ENCODE peak calls at places on chromosome 18, in nine cellular contexts. U, D, T, L, B, I, R, X and G are unnamed samples.

GRCh38 chr18:51098082-51098481 is 68.1 kb downstream of the SMAD4 start:
- DNase-seq in U (no peak), D (no peak), T (no peak), L (no peak), B (no peak), I (no peak), R (no peak), X (no peak), G (no peak)

GRCh38 chr18:33959609-33960008 is 265.1 kb downstream of the NOL4 start:
- DNase-seq in U (no peak), D (no peak), T (no peak), L (no peak), B (no peak), I (no peak), R (no peak), X (no peak), G (no peak)

GRCh38 chr18:50751490-50751889 is 68.3 kb downstream of the MRO start:
- DNase-seq in U (peak; percentile 56), D (no peak), T (no peak), L (no peak), B (no peak), I (no peak), R (no peak), X (no peak), G (no peak)

GRCh38 chr18:11323359-11323819 is 174.0 kb upstream of the PIEZO2 start:
- DNase-seq in U (peak; percentile 14), D (no peak), T (no peak), L (peak; percentile 80), B (peak; percentile 68), I (no peak), R (peak; percentile 83), X (peak; percentile 83), G (no peak)

GRCh38 chr18:11741505-11742145 is 52.6 kb downstream of the GNAL start:
- DNase-seq in U (no peak), D (no peak), T (no peak), L (no peak), B (no peak), I (peak; percentile 94), R (no peak), X (no peak), G (peak; percentile 6)

GRCh38 chr18:23265691-23266399 is 130.6 kb downstream of the CABLES1 start:
- DNase-seq in U (no peak), D (peak; percentile 28), T (no peak), L (no peak), B (no peak), I (no peak), R (no peak), X (no peak), G (no peak)

GRCh38 chr18:9779630-9780029 is 71.5 kb downstream of the RAB31 start:
- DNase-seq in U (no peak), D (no peak), T (no peak), L (no peak), B (peak; percentile 42), I (no peak), R (peak; percentile 26), X (no peak), G (no peak)

GRCh38 chr18:32289480-32290075 is 99.7 kb downstream of the MEP1B start:
- DNase-seq in U (peak; percentile 23), D (no peak), T (no peak), L (peak; percentile 67), B (peak; percentile 80), I (peak; percentile 29), R (peak; percentile 80), X (no peak), G (peak; percentile 27)

GRCh38 chr18:816088-816653 is 4.1 kb upstream of the YES1 start:
- DNase-seq in U (no peak), D (no peak), T (no peak), L (no peak), B (no peak), I (no peak), R (no peak), X (no peak), G (no peak)

GRCh38 chr18:32770181-32770650 is 2.6 kb downstream of the KLHL14 start:
- DNase-seq in U (no peak), D (no peak), T (no peak), L (no peak), B (peak; percentile 7), I (no peak), R (no peak), X (no peak), G (no peak)

GRCh38 chr18:49767111-49768050 is 46.0 kb downstream of the ACAA2 start:
- DNase-seq in U (no peak), D (no peak), T (no peak), L (no peak), B (no peak), I (no peak), R (peak; percentile 59), X (peak; percentile 47), G (no peak)

GRCh38 chr18:12779456-12779855 is 76.6 kb downstream of the PSMG2 start:
- DNase-seq in U (no peak), D (no peak), T (no peak), L (no peak), B (no peak), I (no peak), R (no peak), X (no peak), G (no peak)

GRCh38 chr18:39620551-39621168 is 2055.1 kb upstream of the CELF4 start:
- DNase-seq in U (no peak), D (no peak), T (no peak), L (no peak), B (no peak), I (peak; percentile 18), R (no peak), X (no peak), G (no peak)

GRCh38 chr18:41989508-41989907 is 34.5 kb downstream of the PIK3C3 start:
- DNase-seq in U (no peak), D (no peak), T (no peak), L (no peak), B (no peak), I (no peak), R (no peak), X (no peak), G (no peak)

GRCh38 chr18:30625961-30626360 is 416.6 kb downstream of the DSC3 start:
- DNase-seq in U (no peak), D (no peak), T (no peak), L (no peak), B (no peak), I (no peak), R (no peak), X (no peak), G (no peak)

GRCh38 chr18:68234115-68234514 is 480.8 kb downstream of the TMX3 start:
- DNase-seq in U (no peak), D (no peak), T (no peak), L (no peak), B (no peak), I (no peak), R (peak; percentile 90), X (no peak), G (no peak)

GRCh38 chr18:48572402-48573126 is 33.7 kb downstream of the CTIF start:
- DNase-seq in U (no peak), D (no peak), T (no peak), L (no peak), B (no peak), I (no peak), R (peak; percentile 40), X (no peak), G (no peak)

GRCh38 chr18:27674411-27674810 is 489.3 kb upstream of the CHST9 start:
- DNase-seq in U (no peak), D (no peak), T (no peak), L (no peak), B (no peak), I (no peak), R (no peak), X (no peak), G (no peak)

GRCh38 chr18:24011095-24011917 is 3.2 kb upstream of the TTC39C start:
- DNase-seq in U (no peak), D (no peak), T (no peak), L (no peak), B (no peak), I (no peak), R (no peak), X (no peak), G (no peak)

GRCh38 chr18:3526421-3527354 is 76.7 kb downstream of the TGIF1 start:
- DNase-seq in U (no peak), D (no peak), T (no peak), L (peak; percentile 72), B (peak; percentile 34), I (peak; percentile 38), R (no peak), X (no peak), G (peak; percentile 9)

GRCh38 chr18:48875942-48876511 is 74.7 kb downstream of the SMAD7 start:
- DNase-seq in U (peak; percentile 61), D (peak; percentile 18), T (peak; percentile 67), L (no peak), B (peak; percentile 65), I (peak; percentile 53), R (no peak), X (peak; percentile 61), G (peak; percentile 22)

GRCh38 chr18:23977709-23978483 is 36.7 kb upstream of the TTC39C start:
- DNase-seq in U (no peak), D (no peak), T (no peak), L (peak; percentile 22), B (peak; percentile 5), I (no peak), R (peak; percentile 85), X (no peak), G (no peak)

GRCh38 chr18:42038936-42039335 is 83.9 kb downstream of the PIK3C3 start:
- DNase-seq in U (no peak), D (no peak), T (no peak), L (peak; percentile 75), B (peak; percentile 19), I (no peak), R (peak; percentile 83), X (no peak), G (peak; percentile 93)

GRCh38 chr18:40109251-40110049 is 1845.6 kb upstream of the PIK3C3 start:
- DNase-seq in U (no peak), D (no peak), T (no peak), L (no peak), B (no peak), I (no peak), R (no peak), X (no peak), G (peak; percentile 21)

GRCh38 chr18:42114310-42114943 is 159.4 kb downstream of the PIK3C3 start:
- DNase-seq in U (peak; percentile 63), D (peak; percentile 44), T (no peak), L (peak; percentile 85), B (peak; percentile 89), I (peak; percentile 27), R (peak; percentile 91), X (no peak), G (peak; percentile 76)